ENCODE peak calls at places on chromosomes 2 and 18, in six cellular contexts. T is IMR-90, Q is neuronal stem cell, C is H1, U is mesenchymal stem cell, W is trophoblast cell. D is an unnamed sample.

GRCh38 chr2:45452866-45453265 is 158.2 kb downstream of the SRBD1 start:
- DNase-seq in Q (no peak), U (peak), C (no peak), W (no peak), T (peak), D (no peak)

GRCh38 chr2:233072838-233073237 is 12.7 kb downstream of the INPP5D start:
- DNase-seq in T (no peak), W (no peak), C (no peak), Q (no peak), U (no peak), D (no peak)

GRCh38 chr2:240640939-240641338 is 15.7 kb downstream of the GPR35 start:
- DNase-seq in W (no peak), Q (peak), C (peak), T (no peak), U (no peak), D (peak)

GRCh38 chr2:45773909-45774308 is 122.4 kb downstream of the PRKCE start:
- DNase-seq in Q (no peak), U (no peak), W (no peak), C (no peak), T (no peak), D (no peak)

GRCh38 chr2:96856776-96857673 is 791 bp downstream of the ANKRD39 start:
- DNase-seq in Q (no peak), W (no peak), U (peak), T (no peak), C (peak), D (peak)

GRCh38 chr2:29223851-29224692 is 108.9 kb downstream of the CLIP4 start:
- DNase-seq in T (peak), W (no peak), U (peak), C (no peak), Q (no peak), D (no peak)

GRCh38 chr2:156593011-156593921 is 157.1 kb downstream of the GPD2 start:
- DNase-seq in T (no peak), Q (no peak), U (no peak), W (no peak), C (no peak), D (peak)

GRCh38 chr2:214069254-214069653 is 341.6 kb upstream of the VWC2L start:
- DNase-seq in T (peak), U (peak), C (no peak), Q (no peak), W (peak), D (no peak)

GRCh38 chr2:83901322-83901721 is 557.8 kb downstream of the SUCLG1 start:
- DNase-seq in Q (no peak), T (no peak), C (no peak), U (no peak), W (no peak), D (no peak)

GRCh38 chr18:34864836-34865497 is 154.9 kb downstream of the DTNA start:
- DNase-seq in U (no peak), C (no peak), Q (no peak), T (no peak), W (no peak), D (no peak)

GRCh38 chr2:33810046-33810835 is 211.1 kb upstream of the FAM98A start:
- DNase-seq in C (no peak), W (peak), T (no peak), U (peak), Q (no peak), D (no peak)

DNA sequence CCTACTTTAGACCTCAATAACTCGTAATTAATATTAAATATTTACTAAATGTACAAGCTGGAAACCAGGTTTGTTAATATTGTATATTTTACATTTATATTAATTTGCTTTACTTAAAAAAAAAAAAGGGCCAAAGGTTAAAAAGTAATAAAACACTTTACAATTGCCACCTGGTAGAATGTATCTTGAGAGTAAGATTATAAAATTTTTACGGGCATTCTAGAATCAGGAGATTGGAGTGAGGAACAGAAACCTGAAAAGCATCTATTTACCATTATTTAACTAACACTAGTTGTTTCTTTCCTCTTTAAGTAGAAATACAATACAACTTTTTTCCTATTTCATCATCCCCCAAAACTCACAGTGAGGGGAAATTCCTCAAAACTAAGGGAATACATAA is 15.6 kb upstream of the STRN start:
- DNase-seq in C (no peak), T (no peak), W (no peak), Q (no peak), U (no peak), D (no peak)
- H4K91ac ChIP-seq in C (no peak), T (no peak), W (no peak), Q (no peak), U (no peak), D (no peak)

GRCh38 chr2:182615036-182615435 is 101.0 kb upstream of the DNAJC10 start:
- DNase-seq in Q (no peak), U (no peak), W (no peak), T (no peak), C (no peak), D (no peak)
- H4K91ac ChIP-seq in Q (no peak), U (no peak), W (no peak), T (no peak), C (no peak), D (no peak)

GRCh38 chr18:6248017-6248416 is 166.7 kb downstream of the L3MBTL4 start:
- DNase-seq in U (no peak), C (no peak), Q (no peak), W (no peak), T (no peak), D (no peak)
- H4K91ac ChIP-seq in U (no peak), C (no peak), Q (no peak), W (no peak), T (no peak), D (no peak)

GRCh38 chr2:3172265-3172935 is 205.2 kb downstream of the EIPR1 start:
- DNase-seq in W (no peak), T (no peak), C (no peak), Q (no peak), U (no peak), D (no peak)

GRCh38 chr2:3171564-3172264 is 205.9 kb downstream of the EIPR1 start:
- DNase-seq in T (no peak), C (no peak), W (no peak), U (no peak), Q (no peak), D (no peak)

GRCh38 chr2:3170792-3171455 is 206.7 kb downstream of the EIPR1 start:
- DNase-seq in T (no peak), C (no peak), U (no peak), Q (no peak), W (no peak), D (no peak)

GRCh38 chr2:3168230-3168891 is 209.3 kb downstream of the EIPR1 start:
- DNase-seq in C (no peak), T (peak), Q (no peak), W (peak), U (peak), D (no peak)

GRCh38 chr2:3169106-3169870 is 208.3 kb downstream of the EIPR1 start:
- DNase-seq in Q (no peak), T (peak), U (peak), W (no peak), C (no peak), D (no peak)
- H4K91ac ChIP-seq in Q (no peak), T (no peak), U (no peak), W (no peak), C (no peak), D (no peak)

GRCh38 chr2:49265471-49265870 is 111.2 kb upstream of the FSHR start:
- DNase-seq in C (no peak), T (no peak), U (no peak), Q (no peak), W (no peak), D (no peak)
- H4K91ac ChIP-seq in C (no peak), T (no peak), U (no peak), Q (no peak), W (no peak), D (no peak)

GRCh38 chr2:216671081-216671411 is 24.3 kb downstream of the IGFBP5 start:
- DNase-seq in C (no peak), Q (no peak), T (peak), U (no peak), W (no peak), D (no peak)
- H4K91ac ChIP-seq in C (no peak), Q (no peak), T (no peak), U (no peak), W (no peak), D (no peak)

DNA sequence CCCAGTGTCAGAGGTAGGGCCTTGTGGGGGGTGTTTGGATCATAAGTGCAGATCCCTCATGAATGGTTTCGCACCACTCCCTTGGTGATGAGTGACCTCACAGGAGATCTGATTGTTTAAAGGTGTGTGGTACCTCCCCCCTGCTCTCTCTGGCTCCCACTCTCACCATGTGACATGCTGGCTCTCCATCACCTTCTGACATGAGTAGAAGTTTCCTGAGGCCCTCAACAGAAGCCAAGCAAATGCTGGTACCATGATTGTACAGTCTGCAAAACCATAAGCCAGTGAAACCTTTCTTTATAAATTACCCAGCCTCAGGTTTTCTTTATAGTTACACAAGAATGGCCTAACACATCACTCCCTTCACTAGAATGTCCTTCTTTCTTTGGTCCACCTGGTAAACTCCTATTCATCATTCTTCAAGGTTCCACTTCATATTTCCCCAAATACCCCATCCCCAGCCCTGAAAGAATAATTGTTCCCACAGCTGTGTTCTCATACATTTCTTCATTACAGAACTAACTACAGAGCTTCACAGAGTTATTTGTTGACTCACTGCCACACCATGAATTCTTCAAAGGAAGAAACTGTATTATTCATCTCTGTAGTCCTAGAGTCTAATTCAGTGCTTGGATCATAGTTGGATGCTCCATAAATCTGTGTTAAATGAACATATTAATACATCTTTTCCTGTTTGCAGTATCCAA is 81.2 kb upstream of the STK17B start:
- DNase-seq in C (no peak), W (no peak), U (no peak), Q (no peak), T (peak), D (no peak)
- H4K91ac ChIP-seq in C (no peak), W (no peak), U (no peak), Q (no peak), T (no peak), D (no peak)

DNA sequence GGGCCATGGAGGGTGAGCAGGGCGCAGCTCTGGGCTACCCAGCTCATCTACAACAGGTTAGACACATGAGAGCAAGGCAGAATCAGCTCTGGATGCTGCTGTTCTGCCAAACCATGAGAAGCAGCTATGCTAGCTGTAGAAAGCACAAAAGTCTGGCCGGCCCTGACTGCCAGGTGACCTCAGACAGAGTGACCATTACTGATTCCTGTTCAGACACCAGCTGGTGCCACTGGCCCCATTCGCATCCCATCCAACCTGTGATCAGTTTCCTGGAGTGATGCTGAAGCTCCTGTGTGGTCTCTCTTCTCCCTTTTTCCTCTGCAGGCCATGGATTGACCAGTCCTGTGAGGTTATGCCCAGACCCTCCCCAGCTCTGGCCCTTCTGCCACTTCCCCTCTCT is 14.3 kb downstream of the RBMS1 start:
- DNase-seq in W (peak), Q (no peak), T (no peak), C (no peak), U (no peak), D (no peak)
- H4K91ac ChIP-seq in W (no peak), Q (no peak), T (peak), C (peak), U (peak), D (no peak)

GRCh38 chr2:10368491-10369231 is 66.0 kb downstream of the HPCAL1 start:
- DNase-seq in C (no peak), U (no peak), W (peak), Q (no peak), T (no peak), D (no peak)

GRCh38 chr2:10367472-10368439 is 65.1 kb downstream of the HPCAL1 start:
- DNase-seq in C (no peak), U (no peak), Q (no peak), W (no peak), T (no peak), D (no peak)

GRCh38 chr2:10370895-10371294 is 68.2 kb downstream of the HPCAL1 start:
- DNase-seq in W (no peak), Q (no peak), T (no peak), C (no peak), U (no peak), D (no peak)

GRCh38 chr2:10370390-10370789 is 67.7 kb downstream of the HPCAL1 start:
- DNase-seq in Q (no peak), W (no peak), U (no peak), C (no peak), T (no peak), D (no peak)

GRCh38 chr2:10369269-10370255 is 66.9 kb downstream of the HPCAL1 start:
- DNase-seq in T (no peak), W (peak), C (no peak), Q (no peak), U (no peak), D (no peak)
- H4K91ac ChIP-seq in T (no peak), W (no peak), C (no peak), Q (no peak), U (no peak), D (no peak)